ENCODE peak calls at places on chromosomes 3 and 15, in six cellular contexts. H, S, Y, P, T and B are unnamed samples.

GRCh38 chr3:192892981-192893827 is 24.5 kb downstream of the MB21D2 start:
- DNase-seq in Y (peak), T (peak), H (peak), S (peak), P (peak), B (no peak)

GRCh38 chr3:55664387-55664786 is 177.3 kb upstream of the WNT5A start:
- DNase-seq in P (no peak), T (peak), Y (no peak), H (no peak), S (no peak), B (no peak)

GRCh38 chr15:90883971-90884718 is at the start of gene FES:
- DNase-seq in Y (no peak), S (no peak), T (no peak), P (no peak), H (no peak), B (no peak)

GRCh38 chr3:197001972-197002700 is 27.5 kb downstream of the MELTF start:
- DNase-seq in Y (no peak), P (no peak), T (no peak), H (no peak), S (no peak), B (peak)

GRCh38 chr3:81778678-81779182 is 17.3 kb upstream of the GBE1 start:
- DNase-seq in H (no peak), S (no peak), P (no peak), T (no peak), Y (no peak), B (no peak)

GRCh38 chr3:55066406-55067128 is 138.7 kb upstream of the LRTM1 start:
- DNase-seq in H (no peak), T (no peak), Y (no peak), S (no peak), P (no peak), B (no peak)

GRCh38 chr3:100825574-100825973 is 116.3 kb downstream of the TFG start:
- DNase-seq in P (no peak), T (no peak), Y (no peak), S (no peak), H (no peak), B (no peak)

GRCh38 chr3:126104028-126104635 is 20.2 kb upstream of the SLC41A3 start:
- DNase-seq in T (no peak), H (no peak), P (no peak), S (no peak), Y (no peak), B (no peak)

GRCh38 chr15:31325432-31325975 is 1.1 kb upstream of the KLF13 start:
- DNase-seq in H (peak), Y (no peak), T (peak), S (peak), P (no peak), B (peak)

GRCh38 chr3:120587326-120587840 is 8.8 kb upstream of the NDUFB4 start:
- DNase-seq in T (no peak), P (no peak), H (no peak), S (no peak), Y (no peak), B (no peak)

GRCh38 chr15:77180757-77181156 is 109.8 kb upstream of the TSPAN3 start:
- DNase-seq in Y (no peak), T (no peak), S (no peak), H (no peak), P (no peak), B (no peak)

GRCh38 chr3:43213631-43214030 is 72.7 kb upstream of the SNRK start:
- DNase-seq in Y (no peak), S (no peak), T (no peak), H (no peak), P (no peak), B (no peak)

GRCh38 chr3:159645874-159646273 is 342.8 kb upstream of the IL12A start:
- DNase-seq in P (no peak), S (no peak), T (no peak), Y (no peak), H (no peak), B (no peak)

GRCh38 chr3:95172549-95172948 is 1109.7 kb downstream of the NSUN3 start:
- DNase-seq in P (no peak), S (peak), T (no peak), H (no peak), Y (peak), B (no peak)

GRCh38 chr3:134559591-134559990 is 73.7 kb downstream of the CEP63 start:
- DNase-seq in P (no peak), T (no peak), H (no peak), Y (no peak), S (no peak), B (no peak)

GRCh38 chr3:127689266-127689860 is 16.6 kb downstream of the ABTB1 start:
- DNase-seq in Y (no peak), P (no peak), S (no peak), T (no peak), H (no peak), B (peak)

GRCh38 chr3:64799606-64800005 is 111.8 kb upstream of the ADAMTS9 start:
- DNase-seq in H (no peak), P (no peak), T (no peak), Y (no peak), S (no peak), B (no peak)

GRCh38 chr15:92449476-92449875 is 55.8 kb downstream of the ST8SIA2 start:
- DNase-seq in T (no peak), H (no peak), Y (peak), P (peak), S (no peak), B (no peak)

GRCh38 chr15:99450896-99451358 is 114.9 kb upstream of the MEF2A start:
- DNase-seq in S (peak), T (peak), Y (no peak), P (peak), H (no peak), B (no peak)

GRCh38 chr15:39362832-39363561 is 217.9 kb upstream of the THBS1 start:
- DNase-seq in P (peak), Y (no peak), S (no peak), T (no peak), H (no peak), B (no peak)

GRCh38 chr15:65088643-65089021 is 12.1 kb downstream of the KBTBD13 start:
- DNase-seq in Y (no peak), S (no peak), H (no peak), T (no peak), P (no peak), B (peak)